ENCODE peak calls at places on chromosomes 11 and 22, in four cellular contexts. E is epithelial cell of esophagus; P is effector memory CD4-positive, alpha-beta T cell; K is NCI-H460. X is an unnamed sample.

GRCh38 chr11:74739546-74740270 is 8.5 kb upstream of the CHRDL2 start:
- DNase-seq in E (peak), P (peak), K (peak), X (peak)

GRCh38 chr11:12981879-12982531 is 27.1 kb upstream of the RASSF10 start:
- DNase-seq in P (no peak), E (peak), K (no peak), X (no peak)

GRCh38 chr11:32080381-32080980 is 10.4 kb upstream of the RCN1 start:
- DNase-seq in K (no peak), P (no peak), E (no peak), X (no peak)

GRCh38 chr11:34840736-34841386 is 75.3 kb downstream of the APIP start:
- DNase-seq in P (peak), E (peak), K (no peak), X (no peak)

GRCh38 chr11:91773090-91773489 is 451.5 kb upstream of the FAT3 start:
- DNase-seq in K (no peak), P (no peak), E (no peak), X (no peak)

GRCh38 chr11:128902515-128903066 is 11.4 kb downstream of the KCNJ5 start:
- DNase-seq in E (peak), P (no peak), K (no peak), X (no peak)

GRCh38 chr11:84003181-84003580 is 717.0 kb upstream of the CCDC90B start:
- DNase-seq in E (no peak), P (no peak), K (no peak), X (no peak)

GRCh38 chr11:101706015-101706414 is 122.2 kb upstream of the TRPC6 start:
- DNase-seq in K (no peak), P (no peak), E (no peak), X (no peak)

GRCh38 chr22:27295605-27296004 is 506.0 kb downstream of the MN1 start:
- DNase-seq in K (no peak), E (no peak), P (no peak), X (no peak)

GRCh38 chr11:127490896-127491295 is 490.3 kb upstream of the KIRREL3 start:
- DNase-seq in E (no peak), P (no peak), K (no peak), X (no peak)

GRCh38 chr11:92453055-92453454 is 228.4 kb downstream of the FAT3 start:
- DNase-seq in K (no peak), E (peak), P (no peak), X (no peak)

GRCh38 chr11:62603771-62604170 is 2.1 kb upstream of the MTA2 start:
- DNase-seq in K (no peak), E (no peak), P (no peak), X (no peak)

GRCh38 chr11:124510279-124510678 is 33.2 kb downstream of the OR8B12 start:
- DNase-seq in E (no peak), P (no peak), K (no peak), X (no peak)

GRCh38 chr11:119521551-119521950 is 98.6 kb upstream of the THY1 start:
- DNase-seq in E (no peak), P (no peak), K (no peak), X (no peak)

GRCh38 chr11:22725079-22725478 is 58.7 kb downstream of the GAS2 start:
- DNase-seq in K (no peak), P (no peak), E (no peak), X (no peak)

GRCh38 chr11:7600205-7600775 is 73.0 kb downstream of the CYB5R2 start:
- DNase-seq in K (no peak), P (no peak), E (peak), X (no peak)

GRCh38 chr22:39349506-39349966 is 255 bp upstream of the SYNGR1 start:
- DNase-seq in E (no peak), P (no peak), K (peak), X (no peak)

GRCh38 chr11:117096140-117096972 is 1.9 kb downstream of the SIK3 start:
- DNase-seq in E (no peak), P (peak), K (no peak), X (peak)

GRCh38 chr11:69958308-69958707 is 119.8 kb upstream of the ANO1 start:
- DNase-seq in K (no peak), P (no peak), E (no peak), X (no peak)

GRCh38 chr22:45009881-45010531 is at the start of gene PHF21B:
- DNase-seq in E (peak), K (peak), P (no peak), X (no peak)

GRCh38 chr22:49779226-49779625 is 48.4 kb downstream of the BRD1 start:
- DNase-seq in E (no peak), P (no peak), K (no peak), X (no peak)

GRCh38 chr11:78310500-78310909 is 107.1 kb downstream of the GAB2 start:
- DNase-seq in K (no peak), P (no peak), E (no peak), X (no peak)

GRCh38 chr11:34050967-34051348 is 573 bp upstream of the CAPRIN1 start:
- DNase-seq in E (no peak), K (no peak), P (no peak), X (no peak)

GRCh38 chr11:86228269-86228966 is 16.1 kb upstream of the EED start:
- DNase-seq in P (no peak), E (no peak), K (no peak), X (no peak)

GRCh38 chr11:3877252-3878035 is 22.0 kb downstream of the STIM1 start:
- DNase-seq in E (peak), P (no peak), K (no peak), X (no peak)

GRCh38 chr11:26580929-26581328 is 8.9 kb upstream of the MUC15 start:
- DNase-seq in P (no peak), E (peak), K (no peak), X (no peak)

X was measured in T follicular helper cell.